ENCODE peak calls at places on chromosome 11, in six cellular contexts. P is testis; H is Daoy; L is endothelial cell; C is stimulated activated CD4-positive, alpha-beta T cell treated with anti-CD3 and anti-CD28 coated beads, Interleukin-1b, Interleukin-23, amount 100 ng/mL, for 24 hours; F is A549. I is an unnamed sample.

GRCh38 chr11:12210200-12210599 is 99.8 kb downstream of the MICAL2 start:
- DNase-seq in P (no peak), H (no peak), L (no peak), C (no peak), F (no peak), I (no peak)

GRCh38 chr11:126132319-126132718 is 69.7 kb upstream of the CDON start:
- DNase-seq in P (peak; percentile 68), H (peak; percentile 60), L (no peak), C (no peak), F (peak; percentile 49), I (no peak)

GRCh38 chr11:120590472-120590871 is 78.9 kb downstream of the GRIK4 start:
- DNase-seq in P (no peak), H (peak; percentile 42), L (no peak), C (no peak), F (no peak), I (no peak)

GRCh38 chr11:334264-335033 is 13.8 kb upstream of the IFITM3 start:
- DNase-seq in P (peak; percentile 58), H (no peak), L (no peak), C (no peak), F (no peak), I (no peak)

GRCh38 chr11:69442012-69442806 is 39.3 kb upstream of the LINC01488 start:
- DNase-seq in P (no peak), H (peak; percentile 37), L (no peak), C (no peak), F (no peak), I (no peak)

GRCh38 chr11:34890812-34891211 is 25.4 kb downstream of the APIP start:
- DNase-seq in P (no peak), H (no peak), L (no peak), C (no peak), F (peak; percentile 68), I (no peak)

GRCh38 chr11:93718057-93718563 is 23.2 kb downstream of the TAF1D start:
- DNase-seq in P (no peak), H (no peak), L (peak; percentile 21), C (no peak), F (no peak), I (no peak)

GRCh38 chr11:59551651-59552521 is 40.5 kb downstream of the OR4D9 start:
- DNase-seq in P (peak; percentile 79), H (peak; percentile 71), L (peak; percentile 39), C (no peak), F (peak; percentile 93), I (no peak)

GRCh38 chr11:27976262-27976661 is 131.7 kb downstream of the KIF18A start:
- DNase-seq in P (no peak), H (no peak), L (no peak), C (no peak), F (no peak), I (no peak)

GRCh38 chr11:85256433-85256832 is 370.7 kb downstream of the DLG2 start:
- DNase-seq in P (no peak), H (no peak), L (no peak), C (no peak), F (no peak), I (no peak)

GRCh38 chr11:118380571-118380970 is 20.8 kb upstream of the ATP5MG start:
- DNase-seq in P (no peak), H (no peak), L (no peak), C (no peak), F (no peak), I (no peak)

GRCh38 chr11:114250993-114251796 is 45.0 kb upstream of the NNMT start:
- DNase-seq in P (peak; percentile 58), H (peak; percentile 34), L (no peak), C (no peak), F (no peak), I (no peak)